ENCODE peak calls at places on chromosomes 3 and 15, in four cellular contexts. D is brain microvascular endothelial cell, J is colonic mucosa, Q is mucosa of descending colon. K is an unnamed sample.

GRCh38 chr3:66577804-66578203 is 77.0 kb upstream of the LRIG1 start:
- DNase-seq in D (no peak), J (no peak), Q (no peak), K (no peak)

GRCh38 chr3:32143849-32144757 is 37.7 kb downstream of the GPD1L start:
- DNase-seq in D (peak; percentile 90), J (peak; percentile 76), Q (no peak), K (peak; percentile 55)

GRCh38 chr3:195284842-195285241 is 13.9 kb upstream of the XXYLT1 start:
- DNase-seq in D (no peak), J (no peak), Q (no peak), K (no peak)

GRCh38 chr3:72041531-72041930 is 256.6 kb upstream of the PROK2 start:
- DNase-seq in D (no peak), J (no peak), Q (no peak), K (no peak)

GRCh38 chr15:86852741-86853140 is 773.1 kb downstream of the AGBL1 start:
- DNase-seq in D (no peak), J (no peak), Q (no peak), K (no peak)

GRCh38 chr3:157594413-157594812 is 91.2 kb upstream of the VEPH1 start:
- DNase-seq in D (no peak), J (no peak), Q (no peak), K (no peak)

GRCh38 chr3:102353804-102354203 is 81.0 kb upstream of the ZPLD1 start:
- DNase-seq in D (no peak), J (no peak), Q (no peak), K (no peak)

GRCh38 chr15:51053571-51053970 is 41.1 kb downstream of the TNFAIP8L3 start:
- DNase-seq in D (no peak), J (no peak), Q (no peak), K (no peak)

GRCh38 chr3:186787642-186788481 is 4.5 kb downstream of the EIF4A2 start:
- DNase-seq in D (no peak), J (no peak), Q (no peak), K (no peak)

GRCh38 chr3:128327606-128328031 is 139.1 kb downstream of the DNAJB8 start:
- DNase-seq in D (no peak), J (no peak), Q (no peak), K (no peak)

GRCh38 chr3:61157414-61157813 is 93.8 kb downstream of the FHIT start:
- DNase-seq in D (no peak), J (no peak), Q (no peak), K (no peak)

GRCh38 chr3:175266993-175267960 is 408.1 kb downstream of the NAALADL2 start:
- DNase-seq in D (peak; percentile 12), J (no peak), Q (no peak), K (peak; percentile 45)

GRCh38 chr3:186099178-186099577 is 9.7 kb downstream of the ETV5 start:
- DNase-seq in D (peak; percentile 74), J (no peak), Q (no peak), K (no peak)

GRCh38 chr3:184327171-184327570 is 10.2 kb upstream of the FAM131A start:
- DNase-seq in D (no peak), J (no peak), Q (no peak), K (no peak)

GRCh38 chr3:126354776-126355175 is 2.4 kb downstream of the KLF15 start:
- DNase-seq in D (no peak), J (no peak), Q (peak; percentile 23), K (no peak)

GRCh38 chr3:126352476-126353454 is 4.4 kb downstream of the KLF15 start:
- DNase-seq in D (peak; percentile 14), J (no peak), Q (peak; percentile 37), K (no peak)

GRCh38 chr3:126355251-126355650 is 2.0 kb downstream of the KLF15 start:
- DNase-seq in D (no peak), J (no peak), Q (peak; percentile 33), K (no peak)

GRCh38 chr3:126351771-126352475 is 5.3 kb downstream of the KLF15 start:
- DNase-seq in D (no peak), J (no peak), Q (peak; percentile 38), K (no peak)

GRCh38 chr3:126353694-126354321 is 3.4 kb downstream of the KLF15 start:
- DNase-seq in D (no peak), J (no peak), Q (peak; percentile 12), K (no peak)
- H3K4me3 ChIP-seq in D (no peak overlapping the region), J (no peak overlapping the region), Q (no peak overlapping the region), K (no peak overlapping the region)

GRCh38 chr3:59064276-59064675 is 14.5 kb upstream of the CFAP20DC start:
- DNase-seq in D (no peak), J (peak; percentile 25), Q (no peak), K (no peak)
- TF ChIP-seq CTCF in D (peak; percentile 29), J (no peak), Q (no peak), K (no peak)

GRCh38 chr3:124792341-124793034 is 62.2 kb downstream of the UMPS start:
- DNase-seq in D (no peak), J (no peak), Q (no peak), K (no peak)

GRCh38 chr3:124793054-124793740 is 62.9 kb downstream of the UMPS start:
- DNase-seq in D (no peak), J (no peak), Q (no peak), K (no peak)

GRCh38 chr3:124788254-124788745 is 58.0 kb downstream of the UMPS start:
- DNase-seq in D (no peak), J (no peak), Q (no peak), K (no peak)

GRCh38 chr3:124791142-124791541 is 60.9 kb downstream of the UMPS start:
- DNase-seq in D (no peak), J (no peak), Q (no peak), K (peak; percentile 61)

GRCh38 chr3:124791639-124792111 is 61.4 kb downstream of the UMPS start:
- DNase-seq in D (peak; percentile 97), J (no peak), Q (no peak), K (peak; percentile 93)
- H3K4me3 ChIP-seq in D (no peak overlapping the region), J (no peak overlapping the region), Q (no peak overlapping the region), K (no peak overlapping the region)

GRCh38 chr3:87313641-87314040 is 37.3 kb upstream of the POU1F1 start:
- DNase-seq in D (no peak), J (no peak), Q (no peak), K (no peak)

GRCh38 chr3:87309601-87310000 is 33.2 kb upstream of the POU1F1 start:
- DNase-seq in D (no peak), J (no peak), Q (no peak), K (no peak)

GRCh38 chr3:87305517-87305916 is 29.1 kb upstream of the POU1F1 start:
- DNase-seq in D (no peak), J (no peak), Q (no peak), K (no peak)

GRCh38 chr3:87311309-87311708 is 34.9 kb upstream of the POU1F1 start:
- DNase-seq in D (no peak), J (no peak), Q (no peak), K (no peak)

GRCh38 chr3:87307805-87308204 is 31.4 kb upstream of the POU1F1 start:
- DNase-seq in D (no peak), J (no peak), Q (no peak), K (no peak)
- TF ChIP-seq CTCF in D (peak; percentile 45), J (no peak), Q (no peak), K (peak; percentile 14)

GRCh38 chr15:60720493-60721231 is 241.7 kb upstream of the ICE2 start:
- DNase-seq in D (no peak), J (no peak), Q (no peak), K (no peak)

GRCh38 chr15:60722328-60723112 is 243.6 kb upstream of the ICE2 start:
- DNase-seq in D (no peak), J (no peak), Q (no peak), K (no peak)

GRCh38 chr15:60720084-60720483 is 241.1 kb upstream of the ICE2 start:
- DNase-seq in D (no peak), J (no peak), Q (no peak), K (no peak)

GRCh38 chr15:60721706-60722105 is 242.8 kb upstream of the ICE2 start:
- DNase-seq in D (peak; percentile 60), J (no peak), Q (no peak), K (no peak)

GRCh38 chr15:60721232-60721576 is 242.3 kb upstream of the ICE2 start:
- DNase-seq in D (no peak), J (no peak), Q (no peak), K (no peak)
- H3K4me3 ChIP-seq in D (no peak overlapping the region), J (no peak overlapping the region), Q (no peak overlapping the region), K (no peak overlapping the region)

GRCh38 chr3:116848402-116848801 is 138.8 kb downstream of the TUSC7 start:
- DNase-seq in D (no peak), J (no peak), Q (no peak), K (no peak)
- TF ChIP-seq CTCF in D (no peak), J (no peak), Q (no peak), K (no peak)

GRCh38 chr3:52006017-52006819 is 10.5 kb upstream of the RPL29 start:
- DNase-seq in D (no peak), J (no peak), Q (no peak), K (no peak)
- H3K4me3 ChIP-seq in D (no peak overlapping the region), J (no peak overlapping the region), Q (no peak overlapping the region), K (no peak overlapping the region)